ENCODE peak calls at places on chromosomes 13 and 19, in six cellular contexts. L is psoas muscle, P is T-helper 2 cell, R is endothelial cell, N is endodermal cell, W is gastrocnemius medialis. A is an unnamed sample.

GRCh38 chr19:54574051-54574450 is 461 bp downstream of the LILRA2 start:
- DNase-seq in L (no peak), P (no peak), R (no peak), N (no peak), W (no peak), A (no peak)

GRCh38 chr19:46860846-46861690 is at the start of gene ARHGAP35:
- DNase-seq in L (no peak), P (peak; percentile 77), R (no peak), N (peak; percentile 65), W (no peak), A (no peak)

GRCh38 chr13:29756506-29756905 is 93.9 kb downstream of the UBL3 start:
- DNase-seq in L (no peak), P (no peak), R (no peak), N (no peak), W (no peak), A (no peak)

GRCh38 chr19:4088975-4089374 is 22.3 kb upstream of the ZBTB7A start:
- DNase-seq in L (no peak), P (peak; percentile 49), R (no peak), N (no peak), W (no peak), A (no peak)

GRCh38 chr13:45122941-45123340 is 2.6 kb downstream of the GTF2F2 start:
- DNase-seq in L (no peak), P (no peak), R (no peak), N (no peak), W (no peak), A (no peak)

GRCh38 chr19:47790398-47790814 is 11.9 kb downstream of the SELENOW start:
- DNase-seq in L (peak; percentile 84), P (peak; percentile 78), R (peak; percentile 97), N (peak; percentile 100), W (no peak), A (peak; percentile 98)

GRCh38 chr19:46634045-46634655 is 1.9 kb downstream of the GNG8 start:
- DNase-seq in L (peak; percentile 81), P (peak; percentile 95), R (peak; percentile 85), N (peak; percentile 99), W (peak; percentile 64), A (peak; percentile 95)

GRCh38 chr19:36113895-36114762 is 546 bp downstream of the POLR2I start:
- DNase-seq in L (peak; percentile 33), P (no peak), R (peak; percentile 9), N (peak; percentile 82), W (no peak), A (peak; percentile 64)

GRCh38 chr19:18629166-18630088 is 7.4 kb upstream of the KLHL26 start:
- DNase-seq in L (peak; percentile 59), P (no peak), R (no peak), N (no peak), W (peak; percentile 60), A (no peak)

GRCh38 chr13:107441279-107441678 is 774.1 kb downstream of the LIG4 start:
- DNase-seq in L (no peak), P (no peak), R (no peak), N (no peak), W (no peak), A (no peak)

GRCh38 chr19:18349524-18350128 is 9.2 kb downstream of the PGPEP1 start:
- DNase-seq in L (peak; percentile 60), P (no peak), R (peak; percentile 61), N (peak; percentile 86), W (peak; percentile 33), A (peak; percentile 51)

GRCh38 chr13:108878732-108879131 is 249.3 kb downstream of the MYO16 start:
- DNase-seq in L (no peak), P (no peak), R (no peak), N (no peak), W (no peak), A (no peak)

GRCh38 chr19:18655173-18655844 is 18.5 kb downstream of the KLHL26 start:
- DNase-seq in L (no peak), P (no peak), R (no peak), N (peak; percentile 34), W (no peak), A (no peak)

GRCh38 chr19:16078759-16079707 is 2.7 kb downstream of the TPM4 start:
- DNase-seq in L (peak; percentile 66), P (peak; percentile 69), R (no peak), N (peak; percentile 60), W (peak; percentile 36), A (peak; percentile 76)

GRCh38 chr13:35743165-35743564 is 266.7 kb upstream of the MAB21L1 start:
- DNase-seq in L (no peak), P (no peak), R (no peak), N (no peak), W (no peak), A (no peak)

GRCh38 chr19:29681422-29682235 is 16.4 kb downstream of the PLEKHF1 start:
- DNase-seq in L (peak; percentile 62), P (no peak), R (no peak), N (no peak), W (no peak), A (no peak)

GRCh38 chr19:5680083-5680436 is 256 bp downstream of the MICOS13 start:
- DNase-seq in L (no peak), P (no peak), R (no peak), N (no peak), W (no peak), A (no peak)

GRCh38 chr13:98955336-98955735 is 22.5 kb downstream of the DOCK9 start:
- DNase-seq in L (no peak), P (no peak), R (no peak), N (no peak), W (no peak), A (no peak)

GRCh38 chr19:46716013-46716671 is 772 bp downstream of the PRKD2 start:
- DNase-seq in L (no peak), P (no peak), R (peak; percentile 63), N (peak; percentile 82), W (no peak), A (peak; percentile 39)

GRCh38 chr13:111296417-111296816 is 24.0 kb upstream of the TEX29 start:
- DNase-seq in L (no peak), P (no peak), R (no peak), N (no peak), W (no peak), A (no peak)

A was measured in mesendoderm.